ENCODE peak calls at places on chromosomes 13 and 19, in six cellular contexts. V is H1, H is HepG2, C is GM12891, P is K562, O is GM12878. K is an unnamed sample.

GRCh38 chr19:58338825-58339558 is 12.2 kb downstream of the ZSCAN22 start:
- DNase-seq in V (no peak), H (no peak), C (no peak), P (peak), O (no peak), K (no peak)

GRCh38 chr19:5059191-5059579 is 90.3 kb downstream of the KDM4B start:
- DNase-seq in V (no peak), H (no peak), C (no peak), P (no peak), O (no peak), K (no peak)

GRCh38 chr13:30615851-30616311 is 1.8 kb upstream of the USPL1 start:
- DNase-seq in V (no peak), H (peak), C (no peak), P (peak), O (no peak), K (no peak)

GRCh38 chr19:18833141-18833476 is 1.4 kb downstream of the UPF1 start:
- DNase-seq in V (no peak), H (no peak), C (no peak), P (no peak), O (no peak), K (no peak)

GRCh38 chr19:54420383-54421168 is 5.3 kb downstream of the TTYH1 start:
- DNase-seq in V (peak), H (peak), C (no peak), P (peak), O (no peak), K (no peak)

GRCh38 chr19:2254052-2254872 is 2.0 kb downstream of the JSRP1 start:
- DNase-seq in V (no peak), H (peak), C (no peak), P (no peak), O (no peak), K (no peak)

GRCh38 chr13:70856025-70856424 is 747.8 kb upstream of the KLHL1 start:
- DNase-seq in V (no peak), H (no peak), C (no peak), P (no peak), O (no peak), K (no peak)

GRCh38 chr13:111629457-111629856 is 309.0 kb downstream of the TEX29 start:
- DNase-seq in V (no peak), H (no peak), C (no peak), P (no peak), O (no peak), K (no peak)

DNA sequence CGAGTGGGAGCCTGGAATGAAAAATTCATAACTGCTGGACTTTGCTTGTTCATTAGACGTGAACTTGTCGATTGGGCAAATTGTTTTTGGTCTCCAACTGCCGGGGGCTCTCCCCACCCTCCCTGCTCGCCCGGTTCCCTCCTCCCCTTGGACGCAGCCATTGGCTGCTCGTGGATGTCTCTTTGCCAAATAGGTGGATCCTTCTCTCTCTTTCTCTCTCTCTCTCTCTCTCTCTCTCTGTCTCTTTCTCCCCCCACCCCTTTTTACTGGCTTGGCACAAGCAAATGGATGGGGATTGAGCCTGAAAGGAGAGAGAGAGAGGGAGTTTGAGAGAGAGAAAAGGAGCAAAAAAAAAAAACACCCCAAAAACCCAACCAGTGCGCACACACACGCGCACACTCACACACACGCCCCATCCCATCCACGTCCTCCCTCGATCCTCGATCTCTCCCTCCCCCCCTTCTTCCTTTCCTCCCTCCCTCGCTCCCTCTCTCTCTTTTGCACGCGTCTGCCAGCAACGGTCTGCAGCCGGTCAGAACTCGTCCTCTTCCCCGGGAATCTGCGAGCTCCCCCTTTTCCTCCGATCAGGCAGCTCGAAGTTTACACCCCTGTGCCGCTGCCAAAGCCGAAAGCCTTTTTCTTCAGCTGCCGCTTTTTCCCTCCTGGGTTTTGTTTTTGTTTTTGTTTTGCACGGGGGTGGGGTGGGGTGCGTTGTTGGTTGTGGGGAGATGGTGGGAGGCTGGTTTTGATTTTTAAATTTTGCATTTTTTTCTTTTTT is 27.8 kb downstream of the NFIX start:
- DNase-seq in V (no peak), H (peak), C (no peak), P (peak), O (no peak), K (no peak)
- TF ChIP-seq POLR2A in V (no peak), H (no peak), C (no peak), P (no peak), O (no peak), K (no peak)

GRCh38 chr13:113999618-113999910 is 25.7 kb upstream of the C13orf46 start:
- DNase-seq in V (no peak), H (no peak), C (no peak), P (no peak), O (no peak), K (no peak)

GRCh38 chr13:113996912-113997745 is 23.3 kb upstream of the C13orf46 start:
- DNase-seq in V (no peak), H (no peak), C (no peak), P (no peak), O (no peak), K (no peak)

GRCh38 chr13:113998781-113999617 is 25.1 kb upstream of the C13orf46 start:
- DNase-seq in V (no peak), H (no peak), C (no peak), P (no peak), O (no peak), K (no peak)

GRCh38 chr13:113996081-113996911 is 22.4 kb upstream of the C13orf46 start:
- DNase-seq in V (no peak), H (no peak), C (no peak), P (no peak), O (no peak), K (no peak)

GRCh38 chr13:113997845-113998751 is 24.2 kb upstream of the C13orf46 start:
- DNase-seq in V (no peak), H (no peak), C (no peak), P (no peak), O (no peak), K (no peak)
- TF ChIP-seq POLR2AphosphoS5 in V (no peak), H (no peak), C (no peak), P (no peak), O (no peak), K (no peak)

DNA sequence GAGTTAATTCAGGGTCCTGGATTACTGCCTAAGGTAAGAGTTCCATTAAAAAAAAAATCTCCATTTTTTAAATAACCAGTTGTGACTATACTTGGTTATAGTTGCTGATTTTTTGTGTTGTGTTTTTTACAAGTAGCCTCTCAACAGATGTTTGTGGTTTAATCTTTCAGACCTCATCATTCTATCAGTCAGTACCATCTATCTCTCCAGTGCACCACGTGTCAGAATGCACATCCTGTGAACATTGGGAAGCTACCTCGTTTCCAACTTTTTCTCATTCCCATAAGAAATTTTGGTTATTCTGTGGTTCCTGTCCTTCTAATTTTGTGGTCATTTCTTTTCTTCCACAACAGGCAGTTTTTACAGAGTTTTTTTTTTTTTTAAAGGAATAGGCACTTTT is 39.2 kb downstream of the WDFY2 start:
- DNase-seq in V (no peak), H (no peak), C (no peak), P (no peak), O (no peak), K (no peak)
- TF ChIP-seq TAF1 in V (no peak), H (no peak), C (no peak), P (no peak), O (no peak), K (no peak)

GRCh38 chr19:14378890-14379289 is 2.4 kb upstream of the ADGRE5 start:
- DNase-seq in V (no peak), H (no peak), C (no peak), P (no peak), O (no peak), K (no peak)

GRCh38 chr19:14375582-14376291 is 5.5 kb upstream of the ADGRE5 start:
- DNase-seq in V (no peak), H (no peak), C (no peak), P (peak), O (no peak), K (no peak)

GRCh38 chr19:14371321-14371821 is 9.9 kb upstream of the ADGRE5 start:
- DNase-seq in V (no peak), H (no peak), C (no peak), P (no peak), O (no peak), K (no peak)

GRCh38 chr19:14370169-14370998 is 10.9 kb upstream of the ADGRE5 start:
- DNase-seq in V (no peak), H (no peak), C (no peak), P (peak), O (no peak), K (no peak)

GRCh38 chr19:14375055-14375581 is 6.1 kb upstream of the ADGRE5 start:
- DNase-seq in V (no peak), H (no peak), C (no peak), P (peak), O (no peak), K (no peak)
- TF ChIP-seq POLR2A in V (no peak), H (no peak), C (no peak), P (no peak), O (peak), K (no peak)

GRCh38 chr19:48660854-48661731 is 11.7 kb downstream of the NTN5 start:
- DNase-seq in V (no peak), H (peak), C (peak), P (peak), O (peak), K (peak)
- TF ChIP-seq POLR2AphosphoS5 in V (no peak), H (no peak), C (no peak), P (no peak), O (no peak), K (no peak)

GRCh38 chr19:56099638-56100539 is 21.2 kb downstream of the ZNF787 start:
- DNase-seq in V (no peak), H (no peak), C (no peak), P (no peak), O (no peak), K (no peak)
- TF ChIP-seq TAF1 in V (no peak), H (no peak), C (no peak), P (no peak), O (no peak), K (no peak)

DNA sequence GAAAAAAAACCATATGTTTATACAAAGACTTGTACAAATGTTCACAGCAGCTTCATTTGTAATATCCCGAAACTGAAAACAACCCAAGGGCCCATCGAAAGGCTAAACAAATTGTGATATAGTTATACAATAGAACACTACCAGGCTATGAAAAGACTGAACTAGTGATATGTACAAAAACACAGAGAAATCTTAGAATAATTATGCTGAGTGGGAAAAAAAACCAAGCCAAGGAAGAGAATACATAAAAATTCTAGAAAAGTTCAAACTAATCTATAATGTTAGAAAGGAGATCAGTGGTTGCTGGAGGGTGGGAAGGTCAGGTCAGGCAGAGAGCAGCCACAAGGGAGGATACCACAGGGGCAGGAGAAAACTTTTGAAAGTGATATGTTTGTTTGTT is 7.8 kb downstream of the PABPC3 start:
- DNase-seq in V (no peak), H (no peak), C (no peak), P (no peak), O (no peak), K (no peak)
- TF ChIP-seq POLR2A in V (no peak), H (no peak), C (no peak), P (no peak), O (no peak), K (no peak)

GRCh38 chr19:20422216-20422615 is 143.4 kb downstream of the ZNF737 start:
- DNase-seq in V (no peak), H (no peak), C (no peak), P (no peak), O (no peak), K (no peak)

GRCh38 chr19:20422616-20423205 is 142.9 kb downstream of the ZNF737 start:
- DNase-seq in V (no peak), H (no peak), C (no peak), P (no peak), O (no peak), K (no peak)

DNA sequence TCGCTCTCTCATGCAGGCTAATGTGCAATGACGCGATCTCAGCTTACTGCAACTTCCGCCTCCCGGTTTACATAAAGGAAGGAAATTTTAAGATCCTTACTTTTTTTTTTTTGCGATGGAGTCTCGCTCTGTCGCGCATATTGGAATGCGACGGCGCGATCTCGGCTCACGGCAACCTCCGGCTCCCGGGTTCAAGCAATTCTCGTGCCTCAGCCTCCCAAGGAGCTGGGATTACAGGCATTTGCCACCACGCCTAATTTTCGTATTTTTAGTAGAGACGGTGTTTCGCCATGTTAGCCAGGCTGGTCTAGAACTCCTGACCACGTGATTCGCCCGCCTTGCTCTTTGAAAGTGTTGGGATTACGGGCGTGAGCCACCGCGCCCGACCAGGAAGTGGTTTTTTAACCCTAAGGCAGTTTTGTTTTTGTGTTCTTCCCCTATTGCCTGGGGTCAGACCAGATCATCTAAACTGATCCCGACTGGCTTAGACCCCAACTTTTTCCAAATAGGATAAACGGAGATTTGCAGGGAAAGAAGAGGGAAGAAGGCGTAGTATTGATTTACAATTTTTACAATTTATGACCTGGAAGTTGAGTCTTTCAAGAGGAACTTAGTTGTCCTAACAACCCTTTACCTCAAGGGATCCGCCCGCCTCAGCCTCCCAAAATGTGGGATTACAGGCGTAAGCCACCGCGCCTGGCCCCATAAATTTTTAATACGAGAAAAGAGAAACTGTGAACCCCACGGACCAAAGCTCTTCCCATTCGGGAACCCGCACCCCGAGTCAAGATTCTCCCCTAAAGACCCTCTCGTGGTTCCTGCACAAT is 142.0 kb downstream of the ZNF737 start:
- DNase-seq in V (no peak), H (no peak), C (no peak), P (no peak), O (no peak), K (no peak)
- TF ChIP-seq POLR2AphosphoS5 in V (peak), H (no peak), C (no peak), P (no peak), O (no peak), K (no peak)

GRCh38 chr13:43569688-43570087 is 217.1 kb downstream of the ENOX1 start:
- DNase-seq in V (no peak), H (no peak), C (no peak), P (no peak), O (no peak), K (no peak)

GRCh38 chr13:43572601-43573360 is 214.0 kb downstream of the ENOX1 start:
- DNase-seq in V (no peak), H (no peak), C (no peak), P (no peak), O (no peak), K (no peak)

GRCh38 chr13:43573361-43573740 is 213.4 kb downstream of the ENOX1 start:
- DNase-seq in V (no peak), H (no peak), C (no peak), P (no peak), O (no peak), K (no peak)

GRCh38 chr13:43564941-43565340 is 221.8 kb downstream of the ENOX1 start:
- DNase-seq in V (no peak), H (no peak), C (no peak), P (no peak), O (no peak), K (no peak)

GRCh38 chr13:43567608-43568007 is 219.2 kb downstream of the ENOX1 start:
- DNase-seq in V (no peak), H (no peak), C (no peak), P (no peak), O (no peak), K (no peak)
- TF ChIP-seq TAF1 in V (no peak), H (no peak), C (no peak), P (no peak), O (no peak), K (no peak)